ENCODE peak calls at places on chromosomes 4 and X, in eight cellular contexts. X is heart left ventricle; Z is breast epithelium; R is MM.1S; K is uterus; S is CD4-positive, alpha-beta memory T cell; E is cardiac muscle cell; J is tibial nerve. Y is an unnamed sample. For H3K27me3, the result is how much of the 10 kb centered on the place peaks cover.

GRCh38 chr4:150264595-150265141 is 186.4 kb downstream of the DCLK2 start:
- DNase-seq in Z (no peak), S (no peak), R (no peak), E (no peak), J (no peak), K (no peak), X (no peak), Y (no peak)

GRCh38 chr4:45131020-45131419 is 404.7 kb upstream of the GNPDA2 start:
- DNase-seq in J (no peak), S (no peak), K (no peak), Z (no peak), E (no peak), X (no peak), R (no peak), Y (no peak)

GRCh38 chr4:128688025-128688721 is 121.3 kb upstream of the JADE1 start:
- DNase-seq in J (no peak), K (no peak), Z (no peak), S (no peak), X (no peak), R (no peak), E (no peak), Y (no peak)

GRCh38 chr4:40621229-40621591 is 8.5 kb downstream of the RBM47 start:
- DNase-seq in X (no peak), R (peak), Z (no peak), E (no peak), S (no peak), J (no peak), K (no peak), Y (no peak)

GRCh38 chr4:8820178-8821102 is 51.2 kb downstream of the HMX1 start:
- DNase-seq in Z (peak), J (no peak), R (no peak), K (no peak), S (no peak), X (no peak), E (no peak), Y (peak)

GRCh38 chr4:182320092-182320491 is 76.9 kb downstream of the TENM3 start:
- DNase-seq in Z (no peak), R (no peak), X (no peak), K (no peak), E (no peak), J (no peak), S (no peak), Y (no peak)

GRCh38 chr4:158036998-158037397 is 135.8 kb downstream of the GASK1B start:
- DNase-seq in Z (no peak), S (no peak), K (no peak), J (no peak), E (no peak), X (no peak), R (no peak), Y (no peak)

GRCh38 chr4:53861856-53862610 is 202.4 kb downstream of the CHIC2 start:
- DNase-seq in Z (no peak), K (peak), S (no peak), E (no peak), R (no peak), X (peak), J (peak), Y (no peak)

GRCh38 chr4:186758929-186759682 is 35.5 kb upstream of the FAT1 start:
- DNase-seq in R (no peak), K (no peak), S (no peak), X (no peak), J (no peak), E (no peak), Z (no peak), Y (no peak)

GRCh38 chr4:142238589-142238988 is 602.2 kb downstream of the IL15 start:
- DNase-seq in E (no peak), Z (no peak), X (no peak), K (no peak), S (no peak), R (no peak), J (no peak), Y (no peak)

GRCh38 chr4:82431026-82431745 is 796 bp downstream of the ENOPH1 start:
- DNase-seq in Z (peak), X (peak), J (no peak), S (peak), R (peak), E (peak), K (no peak), Y (no peak)

GRCh38 chr4:67483868-67484602 is 61.3 kb downstream of the CENPC start:
- DNase-seq in K (no peak), Z (no peak), E (no peak), S (no peak), R (no peak), J (no peak), X (no peak), Y (no peak)

GRCh38 chr4:155999743-156000142 is 46.1 kb upstream of the CTSO start:
- DNase-seq in S (no peak), J (no peak), Z (no peak), R (no peak), E (peak), K (no peak), X (peak), Y (no peak)

GRCh38 chrX:124232523-124233201 is 99.8 kb upstream of the TEX13D start:
- DNase-seq in K (no peak), Z (no peak), X (no peak), S (no peak), J (no peak), E (no peak), R (peak), Y (no peak)

GRCh38 chr4:124253080-124253479 is 459.5 kb downstream of the ANKRD50 start:
- DNase-seq in R (no peak), J (no peak), K (no peak), E (no peak), X (no peak), S (no peak), Z (no peak), Y (no peak)

GRCh38 chr4:1721666-1722550 is 587 bp downstream of the TACC3 start:
- DNase-seq in K (no peak), R (no peak), S (no peak), Z (no peak), J (no peak), E (no peak), X (no peak), Y (peak)

GRCh38 chrX:7019555-7019954 is 128.0 kb upstream of the STS start:
- DNase-seq in K (no peak), Z (no peak), S (no peak), X (no peak), E (no peak), J (no peak), R (no peak), Y (no peak)

GRCh38 chr4:109233585-109233984 is 68.9 kb downstream of the COL25A1 start:
- DNase-seq in Z (no peak), S (no peak), R (no peak), X (no peak), K (no peak), J (no peak), E (no peak), Y (no peak)

GRCh38 chrX:40177942-40178715 is 80.4 kb upstream of the BCOR start:
- DNase-seq in Z (no peak), R (no peak), X (no peak), J (no peak), K (no peak), E (no peak), S (no peak), Y (no peak)

GRCh38 chr4:166315721-166316467 is 442.9 kb downstream of the TLL1 start:
- DNase-seq in X (no peak), K (no peak), S (no peak), Z (no peak), E (no peak), J (no peak), R (no peak), Y (no peak)

GRCh38 chr4:96326846-96327245 is 487.0 kb downstream of the PDHA2 start:
- DNase-seq in J (no peak), R (no peak), X (no peak), E (no peak), S (no peak), Z (no peak), K (no peak), Y (no peak)

GRCh38 chr4:1047106-1047975 is 35.9 kb downstream of the FGFRL1 start:
- DNase-seq in J (no peak), K (peak), R (no peak), Z (no peak), E (no peak), X (peak), S (no peak), Y (no peak)

GRCh38 chrX:103913356-103914020 is 48.9 kb upstream of the TMSB15B start:
- DNase-seq in S (no peak), J (no peak), X (no peak), E (peak), K (no peak), R (no peak), Z (no peak), Y (no peak)

GRCh38 chr4:140893939-140894338 is 137.8 kb upstream of the TBC1D9 start:
- DNase-seq in K (no peak), E (no peak), R (no peak), X (no peak), S (no peak), J (no peak), Z (no peak), Y (no peak)

GRCh38 chrX:111244238-111244750 is 26.0 kb downstream of the CAPN6 start:
- DNase-seq in X (no peak), Z (no peak), E (peak), K (no peak), S (no peak), J (no peak), R (peak), Y (no peak)

GRCh38 chr4:56803473-56803872 is 18.0 kb downstream of the SPINK2 start:
- DNase-seq in J (no peak), X (no peak), E (no peak), K (no peak), S (no peak), R (peak), Z (no peak), Y (no peak)

GRCh38 chr4:173766231-173766630 is 236.2 kb upstream of the HAND2 start:
- DNase-seq in K (no peak), S (no peak), X (no peak), J (no peak), E (no peak), Z (no peak), R (no peak), Y (no peak)

GRCh38 chr4:184669251-184669650 is 19.7 kb downstream of the PRIMPOL start:
- DNase-seq in E (no peak), X (no peak), S (no peak), R (no peak), Z (no peak), J (no peak), K (no peak), Y (no peak)

GRCh38 chrX:21658152-21658737 is at the start of gene KLHL34:
- DNase-seq in K (no peak), Z (no peak), S (no peak), X (peak), E (peak), J (no peak), R (no peak), Y (no peak)

GRCh38 chrX:4735299-4735698 is 1021.9 kb upstream of the PRKX start:
- DNase-seq in S (no peak), Z (no peak), R (no peak), J (no peak), K (no peak), X (no peak), E (no peak), Y (no peak)

GRCh38 chrX:134870419-134870818 is 120.4 kb upstream of the SMIM10 start:
- DNase-seq in K (no peak), E (no peak), R (no peak), S (no peak), X (no peak), J (no peak), Z (no peak), Y (no peak)

GRCh38 chrX:65677954-65678469 is 10.6 kb downstream of the MSN start:
- DNase-seq in K (peak), S (no peak), X (peak), E (no peak), Z (peak), J (no peak), R (no peak), Y (no peak)
- H3K27ac ChIP-seq in K (peak), S (no peak), X (peak), E (no peak), Z (peak), J (peak), R (no peak), Y (peak)

GRCh38 chr4:10460313-10461047 is 3.3 kb upstream of the ZNF518B start:
- DNase-seq in S (no peak), Z (no peak), R (no peak), K (no peak), J (no peak), X (no peak), E (no peak), Y (no peak)
- H3K27me3 ChIP-seq in S (under half), Z (under half), R (under half), K (under half), J (under half), X (under half), E (under half), Y (under half)

GRCh38 chr4:103018391-103019318 is 850 bp downstream of the SLC9B1 start:
- DNase-seq in X (peak), E (no peak), Z (peak), K (peak), S (no peak), J (no peak), R (no peak), Y (no peak)
- H3K4me3 ChIP-seq in X (peak), E (peak), Z (peak), K (peak), S (peak), J (peak), R (peak), Y (peak)

DNA sequence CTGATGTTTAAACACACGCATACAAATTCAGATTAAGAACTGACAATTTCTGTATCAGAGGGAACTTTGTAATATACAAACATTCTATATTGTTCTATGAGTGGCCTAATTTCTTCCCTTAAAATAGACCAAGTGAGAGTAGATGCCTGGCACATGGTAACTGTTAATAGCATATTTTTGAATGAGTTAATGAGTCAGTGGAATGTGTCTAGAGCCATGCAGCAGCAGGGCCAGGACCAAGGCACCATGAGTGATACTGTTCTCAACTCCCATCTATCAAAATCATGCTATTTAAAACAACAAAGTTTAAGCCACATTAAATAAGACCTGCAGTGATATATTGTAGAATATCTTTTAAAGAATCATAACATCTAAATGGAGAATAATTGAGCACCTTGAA is 98.3 kb downstream of the ARHGAP24 start:
- DNase-seq in K (no peak), E (no peak), Z (no peak), X (no peak), J (no peak), R (no peak), S (no peak), Y (no peak)
- H3K27ac ChIP-seq in K (no peak), E (no peak), Z (no peak), X (no peak), J (no peak), R (no peak), S (no peak), Y (no peak)

DNA sequence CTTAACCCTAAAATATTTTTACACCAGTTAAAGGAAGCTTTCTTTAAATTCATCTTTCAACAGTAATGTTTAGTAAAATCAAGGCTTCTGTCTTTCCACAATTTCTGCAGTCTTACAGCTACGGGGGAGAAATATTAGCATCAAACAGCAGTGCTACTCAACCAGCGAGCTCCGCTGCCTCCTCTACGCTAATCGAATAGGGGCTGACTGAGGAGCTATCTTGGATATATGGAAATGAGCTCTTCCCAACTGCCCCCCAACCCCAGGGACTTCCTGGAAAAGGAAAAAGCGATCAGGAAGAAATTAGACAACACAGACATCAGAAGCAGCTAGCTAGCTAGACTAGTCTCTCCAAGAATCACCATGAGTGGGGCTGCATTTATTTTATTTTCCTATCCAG is 7.7 kb downstream of the NKX6-1 start:
- DNase-seq in S (no peak), K (no peak), R (no peak), X (no peak), Z (no peak), J (no peak), E (no peak), Y (no peak)
- H3K27me3 ChIP-seq in S (half or more), K (half or more), R (under half), X (half or more), Z (under half), J (under half), E (half or more), Y (half or more)

DNA sequence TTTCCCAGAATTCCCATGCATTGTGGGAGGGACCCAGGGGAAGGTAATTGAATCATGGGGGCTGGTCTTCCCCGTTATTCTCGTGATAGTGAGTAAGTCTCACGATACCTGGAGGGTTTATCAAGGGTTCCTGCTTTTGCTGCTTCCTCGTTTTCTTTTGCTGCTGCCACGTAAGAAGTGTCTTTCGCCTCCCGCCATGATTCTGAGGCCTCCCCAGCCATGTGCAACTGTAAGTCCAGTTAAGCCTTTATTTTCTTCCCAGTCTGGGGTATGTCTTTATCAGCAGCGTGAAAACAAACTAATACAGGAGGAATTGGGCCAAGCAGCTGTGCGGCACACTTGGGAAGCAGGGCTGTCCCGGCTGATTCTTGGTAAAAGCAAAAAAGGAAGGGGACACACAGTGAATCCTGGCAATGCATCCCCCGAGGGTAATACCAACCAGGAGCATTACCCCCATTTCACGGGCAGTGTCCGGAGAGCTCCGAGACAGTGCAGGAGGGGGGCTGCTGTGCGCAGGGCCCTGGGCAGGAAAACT is 185.7 kb downstream of the AFAP1 start:
- DNase-seq in R (peak), S (no peak), E (no peak), J (no peak), Z (no peak), X (no peak), K (no peak), Y (no peak)
- H3K4me3 ChIP-seq in R (peak), S (no peak), E (no peak), J (no peak), Z (no peak), X (no peak), K (no peak), Y (no peak)

GRCh38 chr4:3267576-3268394 is 18.8 kb downstream of the MSANTD1 start:
- DNase-seq in R (no peak), E (no peak), X (peak), S (no peak), K (no peak), Z (no peak), J (no peak), Y (no peak)
- H3K27ac ChIP-seq in R (no peak), E (no peak), X (no peak), S (no peak), K (no peak), Z (no peak), J (no peak), Y (no peak)

GRCh38 chrX:153351981-153352380 is 18.0 kb downstream of the ZNF275 start:
- DNase-seq in K (no peak), J (no peak), E (no peak), R (no peak), Z (no peak), S (no peak), X (no peak), Y (no peak)
- H3K27me3 ChIP-seq in K (under half), J (under half), E (under half), R (under half), Z (under half), S (under half), X (under half), Y (under half)

Y was measured in dorsolateral prefrontal cortex.